ENCODE peak calls at places on chromosomes 1 and 21, in seven cellular contexts. L is CD8-positive, alpha-beta memory T cell; F is transverse colon; J is esophagus squamous epithelium; B is breast epithelium; Z is IMR-90; I is GM23248. V is an unnamed sample.
A peak's percentile ranks its signal among the peaks of the same experiment; 100 is the strongest.

GRCh38 chr1:203202431-203203245 is 16.1 kb upstream of the CHI3L1 start:
- DNase-seq in L (no peak), F (peak; percentile 37), J (no peak), B (no peak), Z (peak; percentile 90), I (peak; percentile 85), V (peak; percentile 35)

GRCh38 chr1:47703161-47703825 is 265.4 kb downstream of the FOXD2 start:
- DNase-seq in L (no peak), F (no peak), J (no peak), B (no peak), Z (no peak), I (peak; percentile 36), V (no peak)

GRCh38 chr1:44616991-44617702 is 57.1 kb downstream of the TMEM53 start:
- DNase-seq in L (no peak), F (peak; percentile 26), J (no peak), B (no peak), Z (peak; percentile 34), I (peak; percentile 92), V (peak; percentile 24)

GRCh38 chr21:15441060-15441493 is 288.7 kb upstream of the USP25 start:
- DNase-seq in L (no peak), F (no peak), J (no peak), B (no peak), Z (no peak), I (no peak), V (no peak)

GRCh38 chr1:232457607-232458006 is 172.3 kb downstream of the SIPA1L2 start:
- DNase-seq in L (peak; percentile 54), F (no peak), J (no peak), B (no peak), Z (no peak), I (no peak), V (no peak)

GRCh38 chr1:205072881-205073280 is 11.4 kb downstream of the TMEM81 start:
- DNase-seq in L (no peak), F (no peak), J (no peak), B (no peak), Z (no peak), I (no peak), V (no peak)

GRCh38 chr21:42219606-42220137 is 732 bp downstream of the ABCG1 start:
- DNase-seq in L (peak; percentile 54), F (peak; percentile 38), J (no peak), B (no peak), Z (peak; percentile 5), I (peak; percentile 28), V (peak; percentile 73)

GRCh38 chr1:225754940-225755635 is 22.5 kb upstream of the SRP9 start:
- DNase-seq in L (no peak), F (peak; percentile 35), J (no peak), B (no peak), Z (peak; percentile 92), I (peak; percentile 95), V (peak; percentile 49)

GRCh38 chr1:41843378-41843777 is 75.3 kb downstream of the HIVEP3 start:
- DNase-seq in L (no peak), F (no peak), J (no peak), B (no peak), Z (peak; percentile 77), I (peak; percentile 75), V (no peak)

GRCh38 chr1:241701483-241702290 is 49.6 kb downstream of the WDR64 start:
- DNase-seq in L (no peak), F (no peak), J (no peak), B (no peak), Z (no peak), I (peak; percentile 53), V (no peak)

DNA sequence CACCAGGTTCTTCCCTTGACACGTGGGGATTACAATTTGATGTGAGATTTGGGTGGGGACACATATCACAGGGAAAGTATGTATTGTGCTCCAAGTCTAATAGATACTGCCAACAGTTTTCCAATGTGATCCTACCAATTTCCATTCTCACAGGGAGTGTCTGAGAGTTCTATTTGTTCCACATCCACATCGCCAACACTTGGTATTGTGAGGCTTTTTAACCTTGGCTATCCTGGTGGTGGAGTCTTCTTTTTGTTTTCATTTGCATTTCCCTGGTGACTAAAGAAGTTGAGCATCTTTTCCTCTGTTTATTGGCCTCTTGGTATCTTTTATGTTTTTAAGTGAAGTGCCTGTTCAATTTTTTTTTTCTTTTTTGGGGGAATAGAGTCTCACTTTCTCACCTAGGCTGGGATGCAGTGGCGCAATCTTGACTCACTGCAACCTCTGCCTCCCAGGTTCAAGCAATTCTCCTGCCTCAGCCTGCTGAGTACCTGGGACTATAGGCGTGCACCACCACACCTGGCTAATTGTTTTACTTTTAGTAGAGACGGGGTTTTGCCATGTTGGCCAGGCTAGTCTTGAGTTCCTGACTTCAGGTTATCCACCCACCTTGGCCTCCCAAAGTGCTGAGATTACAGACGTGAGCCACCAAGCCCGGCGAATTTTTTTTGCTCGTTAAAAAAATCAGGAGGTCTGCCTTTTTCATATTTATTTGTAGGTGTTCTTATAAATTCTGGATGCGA is 15.9 kb upstream of the PADI1 start:
- DNase-seq in L (no peak), F (no peak), J (no peak), B (no peak), Z (no peak), I (no peak), V (no peak)
- H3K9me3 ChIP-seq in L (no peaks in the 10 kb centered on the region), F (no peaks in the 10 kb centered on the region), J (no peaks in the 10 kb centered on the region), B (no peaks in the 10 kb centered on the region), Z (peaks cover 4% of the 10 kb centered on the region), I (no peaks in the 10 kb centered on the region), V (no peaks in the 10 kb centered on the region)

DNA sequence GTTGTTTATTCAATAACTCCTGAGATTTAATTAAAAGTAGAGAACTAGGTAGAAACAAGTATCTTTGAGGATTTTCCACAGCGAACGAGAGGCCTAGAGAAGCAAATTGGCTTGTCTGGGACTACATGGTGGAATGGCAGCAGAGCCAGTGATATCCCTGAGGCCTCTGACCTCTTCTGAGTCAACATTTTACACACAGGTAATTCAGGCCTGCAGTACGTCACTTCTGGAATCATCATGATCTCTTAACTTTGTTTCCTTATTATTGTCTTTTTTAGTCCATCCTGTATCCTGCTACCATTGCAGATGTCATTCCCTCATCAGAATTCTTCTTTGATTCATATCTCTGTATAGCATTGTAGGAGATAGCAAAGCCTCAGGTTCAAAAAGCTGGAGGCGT is 9.9 kb downstream of the SPRTN start:
- DNase-seq in L (no peak), F (no peak), J (no peak), B (no peak), Z (no peak), I (no peak), V (no peak)
- H3K4me3 ChIP-seq in L (no peak overlapping the region), F (no peak overlapping the region), J (no peak overlapping the region), B (no peak overlapping the region), Z (no peak overlapping the region), I (no peak overlapping the region), V (no peak overlapping the region)

GRCh38 chr21:44518684-44519083 is 21.3 kb downstream of the KRTAP10-1 start:
- DNase-seq in L (peak; percentile 25), F (no peak), J (no peak), B (no peak), Z (no peak), I (no peak), V (peak; percentile 31)
- H3K9me3 ChIP-seq in L (no peaks in the 10 kb centered on the region), F (no peaks in the 10 kb centered on the region), J (no peaks in the 10 kb centered on the region), B (no peaks in the 10 kb centered on the region), Z (peaks cover 11% of the 10 kb centered on the region), I (no peaks in the 10 kb centered on the region), V (no peaks in the 10 kb centered on the region)

DNA sequence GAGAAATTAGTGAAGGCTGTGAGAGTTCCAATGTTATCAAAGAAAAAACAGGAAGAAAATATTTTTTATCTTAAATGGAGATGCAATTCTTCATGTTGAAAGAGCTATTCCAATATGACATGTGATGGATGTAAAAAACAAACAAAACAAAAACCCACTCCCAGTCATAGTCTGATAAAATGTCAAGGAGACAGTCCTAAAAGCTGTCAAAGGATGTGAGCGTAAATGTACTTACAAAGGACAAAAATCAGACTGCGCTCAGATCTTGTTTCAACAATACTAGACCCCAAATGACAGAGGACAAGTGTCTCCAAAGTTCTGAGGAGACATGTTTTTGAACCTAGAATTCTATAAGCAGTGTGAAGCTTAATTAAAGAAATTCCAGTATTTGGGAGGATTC is 265.8 kb downstream of the PLPP3 start:
- DNase-seq in L (no peak), F (no peak), J (no peak), B (no peak), Z (no peak), I (no peak), V (no peak)
- H3K4me3 ChIP-seq in L (no peak overlapping the region), F (no peak overlapping the region), J (no peak overlapping the region), B (no peak overlapping the region), Z (no peak overlapping the region), I (no peak overlapping the region), V (no peak overlapping the region)

GRCh38 chr1:82329226-82329625 is 528.5 kb downstream of the ADGRL2 start:
- DNase-seq in L (no peak), F (no peak), J (no peak), B (no peak), Z (no peak), I (no peak), V (no peak)

GRCh38 chr1:82330330-82330729 is 529.6 kb downstream of the ADGRL2 start:
- DNase-seq in L (no peak), F (no peak), J (no peak), B (no peak), Z (no peak), I (no peak), V (no peak)
- H3K9me3 ChIP-seq in L (no peaks in the 10 kb centered on the region), F (no peaks in the 10 kb centered on the region), J (no peaks in the 10 kb centered on the region), B (no peaks in the 10 kb centered on the region), Z (peaks cover 1% of the 10 kb centered on the region), I (no peaks in the 10 kb centered on the region), V (no peaks in the 10 kb centered on the region)

V was measured in mucosa of descending colon.